ENCODE peak calls at places on chromosomes 1 and 21, in ten cellular contexts. One of them, this sample, is unnamed.

GRCh38 chr1:155801149-155801548 is 55.9 kb downstream of the GON4L start:
- DNase-seq in CD4-positive, alpha-beta memory T cell: no peak
- DNase-seq in effector memory CD8-positive, alpha-beta T cell: no peak
- DNase-seq in stimulated activated CD4-positive, alpha-beta T cell treated with anti-CD3 and anti-CD28 coated beads, Interleukin-2, amount 100 ng/mL, for 48 hours: no peak
- DNase-seq in HEK293T: no peak
- DNase-seq in breast epithelium: no peak
- DNase-seq in activated CD4-positive, CD25-positive, alpha-beta regulatory T cell treated with anti-CD3 and anti-CD28 coated beads, Interleukin-2, amount 50 U/mL, for 16 hours: no peak
- DNase-seq in fibroblast of mammary gland: peak
- DNase-seq in activated naive CD8-positive, alpha-beta T cell treated with anti-CD3 and anti-CD28 coated beads, Interleukin-2, amount 10 ng/mL, durations not matched to agents 7 days and 5 days: no peak
- DNase-seq in bronchial epithelial cell: peak
- DNase-seq in this sample: no peak

GRCh38 chr1:102098081-102098480 is 101.4 kb upstream of the OLFM3 start:
- DNase-seq in CD4-positive, alpha-beta memory T cell: no peak
- DNase-seq in effector memory CD8-positive, alpha-beta T cell: no peak
- DNase-seq in stimulated activated CD4-positive, alpha-beta T cell treated with anti-CD3 and anti-CD28 coated beads, Interleukin-2, amount 100 ng/mL, for 48 hours: no peak
- DNase-seq in HEK293T: no peak
- DNase-seq in breast epithelium: no peak
- DNase-seq in activated CD4-positive, CD25-positive, alpha-beta regulatory T cell treated with anti-CD3 and anti-CD28 coated beads, Interleukin-2, amount 50 U/mL, for 16 hours: no peak
- DNase-seq in fibroblast of mammary gland: no peak
- DNase-seq in activated naive CD8-positive, alpha-beta T cell treated with anti-CD3 and anti-CD28 coated beads, Interleukin-2, amount 10 ng/mL, durations not matched to agents 7 days and 5 days: no peak
- DNase-seq in bronchial epithelial cell: no peak
- DNase-seq in this sample: no peak

GRCh38 chr21:38386967-38387366 is 111.3 kb downstream of the ERG start:
- DNase-seq in CD4-positive, alpha-beta memory T cell: no peak
- DNase-seq in effector memory CD8-positive, alpha-beta T cell: no peak
- DNase-seq in stimulated activated CD4-positive, alpha-beta T cell treated with anti-CD3 and anti-CD28 coated beads, Interleukin-2, amount 100 ng/mL, for 48 hours: no peak
- DNase-seq in HEK293T: no peak
- DNase-seq in breast epithelium: no peak
- DNase-seq in activated CD4-positive, CD25-positive, alpha-beta regulatory T cell treated with anti-CD3 and anti-CD28 coated beads, Interleukin-2, amount 50 U/mL, for 16 hours: no peak
- DNase-seq in fibroblast of mammary gland: no peak
- DNase-seq in activated naive CD8-positive, alpha-beta T cell treated with anti-CD3 and anti-CD28 coated beads, Interleukin-2, amount 10 ng/mL, durations not matched to agents 7 days and 5 days: no peak
- DNase-seq in bronchial epithelial cell: peak
- DNase-seq in this sample: no peak

GRCh38 chr1:99704356-99704816 is 58.5 kb downstream of the PALMD start:
- DNase-seq in CD4-positive, alpha-beta memory T cell: no peak
- DNase-seq in effector memory CD8-positive, alpha-beta T cell: no peak
- DNase-seq in stimulated activated CD4-positive, alpha-beta T cell treated with anti-CD3 and anti-CD28 coated beads, Interleukin-2, amount 100 ng/mL, for 48 hours: no peak
- DNase-seq in HEK293T: no peak
- DNase-seq in breast epithelium: no peak
- DNase-seq in activated CD4-positive, CD25-positive, alpha-beta regulatory T cell treated with anti-CD3 and anti-CD28 coated beads, Interleukin-2, amount 50 U/mL, for 16 hours: no peak
- DNase-seq in fibroblast of mammary gland: no peak
- DNase-seq in activated naive CD8-positive, alpha-beta T cell treated with anti-CD3 and anti-CD28 coated beads, Interleukin-2, amount 10 ng/mL, durations not matched to agents 7 days and 5 days: no peak
- DNase-seq in bronchial epithelial cell: no peak
- DNase-seq in this sample: no peak

GRCh38 chr1:219993554-219994433 is 52.5 kb downstream of the EPRS1 start:
- DNase-seq in CD4-positive, alpha-beta memory T cell: no peak
- DNase-seq in effector memory CD8-positive, alpha-beta T cell: no peak
- DNase-seq in stimulated activated CD4-positive, alpha-beta T cell treated with anti-CD3 and anti-CD28 coated beads, Interleukin-2, amount 100 ng/mL, for 48 hours: no peak
- DNase-seq in HEK293T: no peak
- DNase-seq in breast epithelium: no peak
- DNase-seq in activated CD4-positive, CD25-positive, alpha-beta regulatory T cell treated with anti-CD3 and anti-CD28 coated beads, Interleukin-2, amount 50 U/mL, for 16 hours: no peak
- DNase-seq in fibroblast of mammary gland: no peak
- DNase-seq in activated naive CD8-positive, alpha-beta T cell treated with anti-CD3 and anti-CD28 coated beads, Interleukin-2, amount 10 ng/mL, durations not matched to agents 7 days and 5 days: no peak
- DNase-seq in bronchial epithelial cell: no peak
- DNase-seq in this sample: no peak

GRCh38 chr1:232317336-232317735 is 312.6 kb downstream of the SIPA1L2 start:
- DNase-seq in CD4-positive, alpha-beta memory T cell: no peak
- DNase-seq in effector memory CD8-positive, alpha-beta T cell: no peak
- DNase-seq in stimulated activated CD4-positive, alpha-beta T cell treated with anti-CD3 and anti-CD28 coated beads, Interleukin-2, amount 100 ng/mL, for 48 hours: no peak
- DNase-seq in HEK293T: no peak
- DNase-seq in breast epithelium: no peak
- DNase-seq in activated CD4-positive, CD25-positive, alpha-beta regulatory T cell treated with anti-CD3 and anti-CD28 coated beads, Interleukin-2, amount 50 U/mL, for 16 hours: no peak
- DNase-seq in fibroblast of mammary gland: no peak
- DNase-seq in activated naive CD8-positive, alpha-beta T cell treated with anti-CD3 and anti-CD28 coated beads, Interleukin-2, amount 10 ng/mL, durations not matched to agents 7 days and 5 days: no peak
- DNase-seq in bronchial epithelial cell: no peak
- DNase-seq in this sample: no peak

GRCh38 chr1:33310702-33311101 is 10.2 kb downstream of the A3GALT2 start:
- DNase-seq in CD4-positive, alpha-beta memory T cell: no peak
- DNase-seq in effector memory CD8-positive, alpha-beta T cell: no peak
- DNase-seq in stimulated activated CD4-positive, alpha-beta T cell treated with anti-CD3 and anti-CD28 coated beads, Interleukin-2, amount 100 ng/mL, for 48 hours: no peak
- DNase-seq in HEK293T: no peak
- DNase-seq in breast epithelium: no peak
- DNase-seq in activated CD4-positive, CD25-positive, alpha-beta regulatory T cell treated with anti-CD3 and anti-CD28 coated beads, Interleukin-2, amount 50 U/mL, for 16 hours: no peak
- DNase-seq in fibroblast of mammary gland: no peak
- DNase-seq in activated naive CD8-positive, alpha-beta T cell treated with anti-CD3 and anti-CD28 coated beads, Interleukin-2, amount 10 ng/mL, durations not matched to agents 7 days and 5 days: no peak
- DNase-seq in bronchial epithelial cell: no peak
- DNase-seq in this sample: no peak

GRCh38 chr1:154014154-154014910 is 23.8 kb downstream of the RPS27 start:
- DNase-seq in CD4-positive, alpha-beta memory T cell: no peak
- DNase-seq in effector memory CD8-positive, alpha-beta T cell: no peak
- DNase-seq in stimulated activated CD4-positive, alpha-beta T cell treated with anti-CD3 and anti-CD28 coated beads, Interleukin-2, amount 100 ng/mL, for 48 hours: no peak
- DNase-seq in HEK293T: no peak
- DNase-seq in breast epithelium: no peak
- DNase-seq in activated CD4-positive, CD25-positive, alpha-beta regulatory T cell treated with anti-CD3 and anti-CD28 coated beads, Interleukin-2, amount 50 U/mL, for 16 hours: no peak
- DNase-seq in fibroblast of mammary gland: peak
- DNase-seq in activated naive CD8-positive, alpha-beta T cell treated with anti-CD3 and anti-CD28 coated beads, Interleukin-2, amount 10 ng/mL, durations not matched to agents 7 days and 5 days: no peak
- DNase-seq in bronchial epithelial cell: peak
- DNase-seq in this sample: no peak

GRCh38 chr1:10909697-10910489 is 102.6 kb upstream of the TARDBP start:
- DNase-seq in CD4-positive, alpha-beta memory T cell: peak
- DNase-seq in effector memory CD8-positive, alpha-beta T cell: peak
- DNase-seq in stimulated activated CD4-positive, alpha-beta T cell treated with anti-CD3 and anti-CD28 coated beads, Interleukin-2, amount 100 ng/mL, for 48 hours: peak
- DNase-seq in HEK293T: peak
- DNase-seq in breast epithelium: no peak
- DNase-seq in activated CD4-positive, CD25-positive, alpha-beta regulatory T cell treated with anti-CD3 and anti-CD28 coated beads, Interleukin-2, amount 50 U/mL, for 16 hours: peak
- DNase-seq in fibroblast of mammary gland: peak
- DNase-seq in activated naive CD8-positive, alpha-beta T cell treated with anti-CD3 and anti-CD28 coated beads, Interleukin-2, amount 10 ng/mL, durations not matched to agents 7 days and 5 days: peak
- DNase-seq in bronchial epithelial cell: peak
- DNase-seq in this sample: peak

GRCh38 chr1:224380003-224380402 is 23.3 kb downstream of the CNIH4 start:
- DNase-seq in CD4-positive, alpha-beta memory T cell: peak
- DNase-seq in effector memory CD8-positive, alpha-beta T cell: peak
- DNase-seq in stimulated activated CD4-positive, alpha-beta T cell treated with anti-CD3 and anti-CD28 coated beads, Interleukin-2, amount 100 ng/mL, for 48 hours: no peak
- DNase-seq in HEK293T: no peak
- DNase-seq in breast epithelium: no peak
- DNase-seq in activated CD4-positive, CD25-positive, alpha-beta regulatory T cell treated with anti-CD3 and anti-CD28 coated beads, Interleukin-2, amount 50 U/mL, for 16 hours: no peak
- DNase-seq in fibroblast of mammary gland: no peak
- DNase-seq in activated naive CD8-positive, alpha-beta T cell treated with anti-CD3 and anti-CD28 coated beads, Interleukin-2, amount 10 ng/mL, durations not matched to agents 7 days and 5 days: no peak
- DNase-seq in bronchial epithelial cell: no peak
- DNase-seq in this sample: peak

GRCh38 chr1:169527461-169528213 is 41.9 kb upstream of the SLC19A2 start:
- DNase-seq in CD4-positive, alpha-beta memory T cell: no peak
- DNase-seq in effector memory CD8-positive, alpha-beta T cell: no peak
- DNase-seq in stimulated activated CD4-positive, alpha-beta T cell treated with anti-CD3 and anti-CD28 coated beads, Interleukin-2, amount 100 ng/mL, for 48 hours: no peak
- DNase-seq in HEK293T: no peak
- DNase-seq in breast epithelium: no peak
- DNase-seq in activated CD4-positive, CD25-positive, alpha-beta regulatory T cell treated with anti-CD3 and anti-CD28 coated beads, Interleukin-2, amount 50 U/mL, for 16 hours: no peak
- DNase-seq in fibroblast of mammary gland: peak
- DNase-seq in activated naive CD8-positive, alpha-beta T cell treated with anti-CD3 and anti-CD28 coated beads, Interleukin-2, amount 10 ng/mL, durations not matched to agents 7 days and 5 days: no peak
- DNase-seq in bronchial epithelial cell: peak
- DNase-seq in this sample: no peak

GRCh38 chr1:156992215-156992614 is 53.3 kb downstream of the ARHGEF11 start:
- DNase-seq in CD4-positive, alpha-beta memory T cell: no peak
- DNase-seq in effector memory CD8-positive, alpha-beta T cell: no peak
- DNase-seq in stimulated activated CD4-positive, alpha-beta T cell treated with anti-CD3 and anti-CD28 coated beads, Interleukin-2, amount 100 ng/mL, for 48 hours: no peak
- DNase-seq in HEK293T: no peak
- DNase-seq in breast epithelium: no peak
- DNase-seq in activated CD4-positive, CD25-positive, alpha-beta regulatory T cell treated with anti-CD3 and anti-CD28 coated beads, Interleukin-2, amount 50 U/mL, for 16 hours: no peak
- DNase-seq in fibroblast of mammary gland: no peak
- DNase-seq in activated naive CD8-positive, alpha-beta T cell treated with anti-CD3 and anti-CD28 coated beads, Interleukin-2, amount 10 ng/mL, durations not matched to agents 7 days and 5 days: no peak
- DNase-seq in bronchial epithelial cell: no peak
- DNase-seq in this sample: no peak

GRCh38 chr1:147852706-147853225 is 49.8 kb upstream of the GJA8 start:
- DNase-seq in CD4-positive, alpha-beta memory T cell: no peak
- DNase-seq in effector memory CD8-positive, alpha-beta T cell: no peak
- DNase-seq in stimulated activated CD4-positive, alpha-beta T cell treated with anti-CD3 and anti-CD28 coated beads, Interleukin-2, amount 100 ng/mL, for 48 hours: no peak
- DNase-seq in HEK293T: no peak
- DNase-seq in breast epithelium: no peak
- DNase-seq in activated CD4-positive, CD25-positive, alpha-beta regulatory T cell treated with anti-CD3 and anti-CD28 coated beads, Interleukin-2, amount 50 U/mL, for 16 hours: no peak
- DNase-seq in fibroblast of mammary gland: peak
- DNase-seq in activated naive CD8-positive, alpha-beta T cell treated with anti-CD3 and anti-CD28 coated beads, Interleukin-2, amount 10 ng/mL, durations not matched to agents 7 days and 5 days: no peak
- DNase-seq in bronchial epithelial cell: peak
- DNase-seq in this sample: no peak

This sample was measured in immature natural killer cell.